ENCODE peak calls at places on chromosomes 5 and 9, in four cellular contexts. O is A172, Y is H7, U is GM20000. X is an unnamed sample.
A peak's percentile ranks its signal among the peaks of the same experiment; 100 is the strongest.

GRCh38 chr9:136241540-136241939 is 4.1 kb downstream of the QSOX2 start:
- DNase-seq in O (no peak), U (no peak), Y (no peak), X (no peak)

GRCh38 chr9:122287214-122287613 is 22.5 kb downstream of the MRRF start:
- DNase-seq in U (no peak), Y (no peak), O (no peak), X (no peak)

GRCh38 chr5:78367318-78367991 is 7.0 kb downstream of the SCAMP1 start:
- DNase-seq in Y (peak; percentile 14), U (no peak), O (no peak), X (no peak)

GRCh38 chr5:168765220-168766037 is 186.3 kb upstream of the PANK3 start:
- DNase-seq in O (no peak), U (no peak), Y (no peak), X (no peak)

GRCh38 chr9:16352791-16353401 is 517.6 kb downstream of the BNC2 start:
- DNase-seq in O (no peak), Y (no peak), U (no peak), X (no peak)

GRCh38 chr5:132267166-132267739 is 9.8 kb downstream of the PDLIM4 start:
- DNase-seq in O (no peak), Y (no peak), U (no peak), X (no peak)

GRCh38 chr5:82074968-82075367 is 103.1 kb downstream of the ATG10 start:
- DNase-seq in O (no peak), U (no peak), Y (no peak), X (no peak)

GRCh38 chr9:22483528-22484060 is 37.0 kb downstream of the DMRTA1 start:
- DNase-seq in Y (no peak), U (no peak), O (no peak), X (peak; percentile 38)

GRCh38 chr9:112086627-112087026 is 88.5 kb downstream of the SUSD1 start:
- DNase-seq in O (peak; percentile 35), U (no peak), Y (no peak), X (no peak)

GRCh38 chr9:95218790-95219189 is 98.7 kb downstream of the FANCC start:
- DNase-seq in Y (no peak), U (no peak), O (no peak), X (peak; percentile 61)

GRCh38 chr9:117929873-117930272 is 225.7 kb downstream of the TLR4 start:
- DNase-seq in Y (no peak), O (peak; percentile 26), U (no peak), X (no peak)